ENCODE peak calls at places on chromosomes 16 and 17, in five cellular contexts. G is OCI-LY7, E is body of pancreas, W is psoas muscle, R is heart right ventricle. B is an unnamed sample. For H3K36me3 and H3K4me1, the result is how much of the 10 kb centered on the place peaks cover.

GRCh38 chr17:34252138-34252889 is 2.8 kb upstream of the CCL2 start:
- DNase-seq in G (peak), E (peak), W (peak), R (peak), B (peak)

GRCh38 chr17:38449364-38449763 is 21.1 kb downstream of the ARHGAP23 start:
- DNase-seq in G (no peak), E (no peak), W (no peak), R (no peak), B (no peak)

GRCh38 chr16:53945996-53946395 is 242.0 kb downstream of the FTO start:
- DNase-seq in G (peak), E (no peak), W (no peak), R (no peak), B (peak)

GRCh38 chr17:70053241-70054234 is 21.5 kb upstream of the KCNJ16 start:
- DNase-seq in G (no peak), E (no peak), W (no peak), R (no peak), B (no peak)

GRCh38 chr17:35289222-35289621 is 46.4 kb downstream of the SLFN5 start:
- DNase-seq in G (no peak), E (no peak), W (no peak), R (no peak), B (no peak)

GRCh38 chr17:54426287-54426886 is 474.3 kb upstream of the TOM1L1 start:
- DNase-seq in G (peak), E (no peak), W (no peak), R (no peak), B (no peak)

GRCh38 chr16:15949210-15950166 is at the start of gene ABCC1:
- DNase-seq in G (peak), E (peak), W (peak), R (peak), B (peak)

GRCh38 chr16:70696952-70697600 is 11.2 kb upstream of the MTSS2 start:
- DNase-seq in G (no peak), E (no peak), W (no peak), R (no peak), B (no peak)

GRCh38 chr17:68777243-68777855 is 176.2 kb upstream of the FAM20A start:
- DNase-seq in G (peak), E (peak), W (peak), R (peak), B (no peak)

GRCh38 chr17:5201011-5201410 is 9.3 kb upstream of the ZNF594 start:
- DNase-seq in G (no peak), E (no peak), W (no peak), R (no peak), B (no peak)

GRCh38 chr16:27314161-27314723 is 468 bp downstream of the IL4R start:
- DNase-seq in G (no peak), E (peak), W (peak), R (peak), B (peak)

GRCh38 chr17:82236142-82236971 is 7.5 kb downstream of the SLC16A3 start:
- DNase-seq in G (peak), E (peak), W (peak), R (peak), B (peak)

GRCh38 chr17:12729086-12729485 is 60.2 kb upstream of the ARHGAP44 start:
- DNase-seq in G (no peak), E (no peak), W (no peak), R (no peak), B (no peak)

GRCh38 chr16:15857779-15858560 is 1.1 kb upstream of the MYH11 start:
- DNase-seq in G (no peak), E (peak), W (peak), R (peak), B (peak)

GRCh38 chr16:86663691-86664517 is 85.6 kb downstream of the FOXL1 start:
- DNase-seq in G (no peak), E (no peak), W (no peak), R (no peak), B (no peak)

GRCh38 chr16:81143921-81144471 is 47.8 kb upstream of the GCSH start:
- DNase-seq in G (no peak), E (no peak), W (no peak), R (no peak), B (no peak)

GRCh38 chr16:88569985-88570690 is at the start of gene ZC3H18:
- DNase-seq in G (peak), E (peak), W (peak), R (peak), B (peak)

GRCh38 chr16:58331024-58331707 is 36.3 kb upstream of the PRSS54 start:
- DNase-seq in G (peak), E (no peak), W (no peak), R (no peak), B (no peak)

GRCh38 chr16:57628008-57628781 is at the start of gene ADGRG1:
- DNase-seq in G (no peak), E (peak), W (peak), R (peak), B (peak)

GRCh38 chr17:18181358-18181757 is 2.3 kb upstream of the ALKBH5 start:
- DNase-seq in G (no peak), E (no peak), W (no peak), R (no peak), B (no peak)

GRCh38 chr16:66416981-66417700 is 10.0 kb upstream of the BEAN1 start:
- DNase-seq in G (no peak), E (no peak), W (no peak), R (no peak), B (no peak)

GRCh38 chr16:64841071-64841470 is 280.8 kb downstream of the CDH11 start:
- DNase-seq in G (no peak), E (no peak), W (no peak), R (no peak), B (no peak)

GRCh38 chr17:77864234-77865108 is 94.0 kb upstream of the TNRC6C start:
- DNase-seq in G (peak), E (no peak), W (peak), R (peak), B (peak)

GRCh38 chr17:78281249-78281865 is 49.9 kb downstream of the TMEM235 start:
- DNase-seq in G (no peak), E (no peak), W (no peak), R (no peak), B (no peak)

GRCh38 chr17:44039829-44040635 is 25.3 kb upstream of the TMEM101 start:
- DNase-seq in G (no peak), E (no peak), W (no peak), R (no peak), B (no peak)

GRCh38 chr16:20089246-20089965 is 15.7 kb upstream of the GPR139 start:
- DNase-seq in G (no peak), E (no peak), W (no peak), R (no peak), B (no peak)

GRCh38 chr17:8806206-8807069 is 7.3 kb upstream of the MFSD6L start:
- DNase-seq in G (no peak), E (no peak), W (no peak), R (no peak), B (no peak)

GRCh38 chr16:85123891-85124635 is 11.8 kb upstream of the CIBAR2 start:
- DNase-seq in G (no peak), E (peak), W (peak), R (peak), B (peak)

GRCh38 chr17:8670486-8670885 is 40.0 kb upstream of the MYH10 start:
- DNase-seq in G (no peak), E (no peak), W (no peak), R (no peak), B (no peak)

DNA sequence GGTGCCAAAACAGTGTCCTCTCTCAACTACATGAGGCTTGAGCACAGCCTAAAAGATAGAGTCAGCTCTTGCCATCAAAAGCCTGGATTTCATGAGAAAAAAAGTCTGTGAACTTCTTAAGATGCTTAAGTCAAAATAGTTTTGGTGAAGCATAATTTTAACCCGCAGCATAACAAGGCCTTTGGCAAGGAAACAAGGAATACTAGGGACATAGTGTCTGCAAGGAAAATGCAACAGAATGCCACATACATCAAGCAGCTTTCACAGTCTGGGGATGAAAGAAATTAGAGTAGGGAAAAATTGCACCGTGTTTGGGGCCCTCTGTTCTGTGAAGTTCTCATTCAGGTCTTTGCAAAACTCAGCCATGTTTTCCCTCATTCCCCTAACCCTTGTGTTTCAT is 116.2 kb downstream of the ANKFN1 start:
- DNase-seq in G (no peak), E (no peak), W (no peak), R (no peak), B (no peak)
- H3K36me3 ChIP-seq in G (under half), E (under half), W (under half), R (under half), B (under half)

GRCh38 chr16:10761388-10761787 is 17.7 kb downstream of the NUBP1 start:
- DNase-seq in G (no peak), E (no peak), W (no peak), R (no peak), B (no peak)
- H3K4me1 ChIP-seq in G (under half), E (under half), W (under half), R (under half), B (under half)

DNA sequence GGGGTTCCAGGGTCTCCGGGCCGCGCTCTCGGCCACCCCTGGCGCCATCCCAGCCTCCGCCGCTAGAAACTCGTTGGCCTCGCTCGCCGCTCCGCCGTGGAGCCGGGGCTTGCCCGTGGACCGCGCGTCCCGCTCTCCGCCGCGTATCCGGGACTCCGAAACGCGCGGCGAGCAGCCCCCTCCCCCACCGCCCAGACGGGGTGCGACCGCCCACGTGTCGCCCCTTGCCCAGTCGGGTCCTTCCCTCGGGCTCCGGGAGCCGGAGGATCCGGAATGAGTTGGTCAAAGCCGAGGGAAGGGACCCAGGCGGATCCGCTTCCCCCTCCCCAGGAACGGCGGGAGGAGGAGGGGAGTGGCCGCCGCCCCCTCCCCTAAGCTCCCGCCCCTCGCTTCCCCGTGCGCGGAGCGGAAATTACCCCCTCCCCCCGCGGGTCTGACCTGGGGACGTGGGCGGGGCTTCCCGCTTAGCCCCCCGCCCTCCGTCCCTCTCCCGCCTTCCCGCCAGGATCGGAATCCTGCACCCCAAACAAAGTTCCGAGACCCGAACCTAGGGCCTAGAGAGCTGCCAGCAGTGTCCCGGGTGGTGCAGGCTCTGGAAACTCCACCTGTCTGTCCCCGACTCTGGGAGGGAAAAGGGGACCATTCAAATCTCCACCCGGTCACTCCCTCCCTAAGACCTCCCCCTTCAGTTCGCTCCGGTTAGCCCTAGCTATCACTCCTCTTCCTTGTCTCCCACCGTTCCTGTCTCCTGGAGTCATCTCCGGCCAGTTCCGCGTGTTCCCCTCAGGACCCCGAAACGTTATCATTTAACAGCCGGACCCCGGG is 1.1 kb upstream of the IGF2BP1 start:
- DNase-seq in G (peak), E (no peak), W (no peak), R (no peak), B (no peak)
- TF ChIP-seq CTCF in G (no peak), E (no peak), W (no peak), R (no peak), B (no peak)

GRCh38 chr16:56300901-56301351 is 109.6 kb downstream of the GNAO1 start:
- DNase-seq in G (no peak), E (no peak), W (no peak), R (no peak), B (no peak)

GRCh38 chr16:56297684-56298083 is 106.4 kb downstream of the GNAO1 start:
- DNase-seq in G (no peak), E (no peak), W (no peak), R (no peak), B (no peak)

GRCh38 chr16:56301391-56301850 is 110.1 kb downstream of the GNAO1 start:
- DNase-seq in G (no peak), E (no peak), W (no peak), R (no peak), B (no peak)

GRCh38 chr16:56295739-56296527 is 104.6 kb downstream of the GNAO1 start:
- DNase-seq in G (no peak), E (no peak), W (no peak), R (no peak), B (no peak)

GRCh38 chr16:56298948-56299602 is 107.8 kb downstream of the GNAO1 start:
- DNase-seq in G (no peak), E (no peak), W (no peak), R (no peak), B (no peak)
- H3K36me3 ChIP-seq in G (under half), E (under half), W (under half), R (under half), B (under half)

DNA sequence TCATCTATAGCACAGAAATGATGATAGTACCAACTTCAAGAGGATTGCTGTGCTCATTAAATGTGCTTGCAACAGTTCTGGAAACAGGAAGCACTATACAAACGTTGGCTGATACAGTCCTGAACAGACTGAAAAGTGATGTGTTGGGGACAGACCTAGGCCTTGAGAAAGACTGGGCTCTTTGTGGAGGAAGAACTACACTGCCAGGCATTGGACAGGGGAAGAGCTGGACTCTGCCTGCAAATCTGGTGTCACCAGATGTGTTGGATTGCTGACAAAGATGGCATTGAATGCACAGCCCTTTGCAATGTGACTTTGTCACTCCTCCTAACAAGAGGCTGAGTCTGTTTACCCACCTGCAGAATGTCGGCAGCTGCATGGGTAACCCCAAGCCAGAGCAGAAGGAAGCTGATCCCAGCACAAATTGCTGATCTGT is 12.4 kb upstream of the ST6GALNAC2 start:
- DNase-seq in G (peak), E (no peak), W (no peak), R (no peak), B (no peak)
- H3K4me1 ChIP-seq in G (under half), E (under half), W (under half), R (under half), B (under half)

GRCh38 chr17:1565860-1566259 is 3.3 kb upstream of the PITPNA start:
- DNase-seq in G (no peak), E (no peak), W (no peak), R (no peak), B (no peak)

GRCh38 chr17:1561420-1562177 is 993 bp downstream of the PITPNA start:
- DNase-seq in G (peak), E (peak), W (peak), R (peak), B (no peak)

GRCh38 chr17:1562178-1562643 is 381 bp downstream of the PITPNA start:
- DNase-seq in G (no peak), E (no peak), W (peak), R (peak), B (no peak)

GRCh38 chr17:1560582-1561170 is 1.9 kb downstream of the PITPNA start:
- DNase-seq in G (no peak), E (no peak), W (no peak), R (no peak), B (no peak)

GRCh38 chr17:1563786-1564613 is 1.4 kb upstream of the PITPNA start:
- DNase-seq in G (no peak), E (no peak), W (no peak), R (no peak), B (no peak)
- TF ChIP-seq CTCF in G (no peak), E (no peak), W (no peak), R (no peak), B (no peak)

GRCh38 chr17:40410082-40410481 is 7.6 kb downstream of the TOP2A start:
- DNase-seq in G (no peak), E (no peak), W (no peak), R (no peak), B (no peak)

GRCh38 chr17:40407460-40407859 is 10.2 kb downstream of the TOP2A start:
- DNase-seq in G (no peak), E (no peak), W (no peak), R (no peak), B (no peak)

GRCh38 chr17:40412880-40413279 is 4.8 kb downstream of the TOP2A start:
- DNase-seq in G (no peak), E (no peak), W (no peak), R (no peak), B (no peak)

GRCh38 chr17:40415390-40415789 is 2.3 kb downstream of the TOP2A start:
- DNase-seq in G (peak), E (no peak), W (no peak), R (no peak), B (no peak)

DNA sequence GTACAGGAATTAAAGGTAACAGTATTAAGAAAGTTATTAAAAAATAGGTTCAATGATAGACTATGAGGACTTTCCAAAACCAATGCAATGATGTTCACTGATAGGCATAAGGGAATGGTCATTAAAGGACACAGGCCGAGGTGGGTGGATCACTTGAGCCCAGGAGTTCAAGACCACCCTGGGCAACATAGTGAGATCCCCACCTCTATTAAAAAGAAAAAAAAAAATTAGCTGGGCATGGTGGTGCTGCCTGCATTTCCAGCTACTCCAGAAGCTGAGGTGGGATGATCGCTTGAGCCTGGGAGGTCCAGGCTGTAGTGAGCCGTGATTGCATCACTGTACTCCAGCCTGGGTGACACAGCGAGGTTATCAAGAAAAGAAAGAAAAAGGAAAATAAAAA is 5.9 kb downstream of the TOP2A start:
- DNase-seq in G (no peak), E (no peak), W (no peak), R (no peak), B (no peak)
- H3K36me3 ChIP-seq in G (half or more), E (under half), W (under half), R (under half), B (under half)

B was measured in mucosa of descending colon.